ENCODE peak calls at places on chromosomes 12 and 14, in nine cellular contexts. V is hepatocyte, K is neural progenitor cell, H is PC-3, U is HCT116, L is GM23248, T is MM.1S, W is SK-N-SH, C is GM23338. G is an unnamed sample.
A peak's percentile ranks its signal among the peaks of the same experiment; 100 is the strongest.

GRCh38 chr14:65035049-65035448 is 48.4 kb downstream of the FNTB start:
- DNase-seq in V (no peak), K (no peak), H (no peak), U (no peak), L (no peak), T (no peak), W (peak; percentile 22), C (no peak), G (no peak)

GRCh38 chr14:100012928-100013327 is 52.3 kb upstream of the EVL start:
- DNase-seq in V (no peak), K (no peak), H (no peak), U (no peak), L (no peak), T (no peak), W (no peak), C (no peak), G (no peak)

GRCh38 chr12:57464569-57464968 is 5.0 kb downstream of the GLI1 start:
- DNase-seq in V (no peak), K (no peak), H (no peak), U (no peak), L (no peak), T (no peak), W (no peak), C (no peak), G (no peak)

GRCh38 chr14:37711499-37712475 is 116.4 kb downstream of the TTC6 start:
- DNase-seq in V (peak; percentile 42), K (no peak), H (peak; percentile 11), U (no peak), L (no peak), T (no peak), W (no peak), C (no peak), G (no peak)

GRCh38 chr14:90539496-90539775 is 142.6 kb downstream of the CALM1 start:
- DNase-seq in V (no peak), K (no peak), H (no peak), U (no peak), L (no peak), T (no peak), W (no peak), C (no peak), G (no peak)

GRCh38 chr12:57255916-57256315 is 4.9 kb upstream of the STAC3 start:
- DNase-seq in V (no peak), K (no peak), H (no peak), U (no peak), L (no peak), T (no peak), W (no peak), C (no peak), G (no peak)

GRCh38 chr14:70014696-70015095 is 135.5 kb downstream of the SMOC1 start:
- DNase-seq in V (no peak), K (no peak), H (no peak), U (no peak), L (no peak), T (no peak), W (no peak), C (no peak), G (no peak)

GRCh38 chr14:19920021-19920657 is at the start of gene OR4K5:
- DNase-seq in V (no peak), K (no peak), H (no peak), U (no peak), L (no peak), T (no peak), W (no peak), C (no peak), G (no peak)

GRCh38 chr12:13343380-13343779 is 146.9 kb downstream of the EMP1 start:
- DNase-seq in V (no peak), K (no peak), H (peak; percentile 63), U (peak; percentile 36), L (peak; percentile 56), T (no peak), W (no peak), C (no peak), G (no peak)

DNA sequence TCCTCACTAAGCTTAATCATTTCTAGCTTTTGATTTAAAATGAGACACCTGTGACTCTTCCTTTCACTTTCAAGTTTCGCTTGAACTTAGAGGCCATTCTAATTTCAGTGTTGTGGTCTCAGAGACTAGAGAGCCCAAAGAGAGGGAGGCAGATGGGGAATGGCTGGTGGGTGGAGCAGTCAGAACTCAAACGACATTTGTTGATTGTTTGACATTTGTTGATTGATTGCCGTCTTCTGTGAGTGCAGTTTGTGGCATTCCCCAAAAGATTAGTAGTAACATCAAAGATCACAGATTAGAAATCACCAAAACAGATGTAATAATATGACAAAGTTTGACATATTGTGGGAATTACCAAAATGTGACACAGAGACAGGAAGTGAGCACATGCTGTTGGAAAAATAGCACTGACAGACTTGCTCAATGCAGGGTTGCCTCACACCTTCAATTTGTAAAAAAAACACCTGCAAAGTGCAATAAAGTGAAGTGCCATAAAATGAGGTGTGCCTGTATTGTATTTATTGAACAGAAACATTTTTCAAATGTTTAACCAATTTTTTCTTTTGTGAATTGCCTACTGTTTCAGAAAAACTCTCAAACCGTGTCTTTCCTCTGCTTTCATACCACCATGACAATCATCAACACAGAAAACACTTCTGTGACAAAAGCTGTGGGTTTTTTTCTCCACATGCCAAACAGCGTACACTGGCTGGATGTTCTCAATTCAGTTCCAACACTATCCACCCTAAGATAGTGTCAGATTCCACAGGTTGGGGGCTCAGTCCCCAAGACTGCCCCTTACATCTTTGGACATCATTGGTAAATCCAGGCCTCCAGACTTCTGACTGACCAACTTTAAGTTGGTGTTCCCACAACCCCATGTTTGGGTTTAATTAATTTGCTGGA is 376.3 kb upstream of the RGS6 start:
- DNase-seq in V (peak; percentile 36), K (no peak), H (no peak), U (no peak), L (peak; percentile 36), T (peak; percentile 78), W (no peak), C (no peak), G (peak; percentile 93)
- H3K4me1 ChIP-seq in V (peaks cover 16% of the 10 kb centered on the region), K (no peaks in the 10 kb centered on the region), H (no peaks in the 10 kb centered on the region), U (no peaks in the 10 kb centered on the region), L (peaks cover 22% of the 10 kb centered on the region), T (peaks cover 24% of the 10 kb centered on the region), W (peaks cover 13% of the 10 kb centered on the region), C (no peaks in the 10 kb centered on the region), G (peaks cover 79% of the 10 kb centered on the region)

DNA sequence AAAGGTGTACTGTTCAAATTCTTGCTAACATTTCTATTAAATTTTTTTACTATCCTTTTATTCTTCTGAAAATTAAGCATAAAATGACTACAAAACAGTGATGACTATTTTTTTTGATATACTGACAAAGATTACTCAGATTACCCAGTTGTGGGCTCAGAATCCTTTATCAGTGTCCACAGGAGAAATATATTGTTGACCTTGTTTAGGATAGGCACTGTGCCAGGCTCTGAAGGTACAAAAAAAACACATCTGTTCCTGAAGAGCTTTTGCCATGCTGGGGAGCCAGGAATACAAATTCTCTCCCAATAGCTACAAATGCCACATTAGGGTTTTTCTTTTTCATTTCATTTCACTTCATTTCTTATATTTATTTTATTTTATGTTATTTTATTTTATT is 26.9 kb upstream of the GCH1 start:
- DNase-seq in V (no peak), K (no peak), H (no peak), U (no peak), L (no peak), T (no peak), W (no peak), C (no peak), G (no peak)
- TF ChIP-seq EZH2phosphoT487 in V (no peak), K (no peak), H (no peak), U (no peak), L (no peak), T (no peak), W (no peak), C (no peak), G (no peak)

GRCh38 chr14:66140963-66141362 is 345.2 kb upstream of the CCDC196 start:
- DNase-seq in V (no peak), K (no peak), H (no peak), U (no peak), L (no peak), T (no peak), W (no peak), C (no peak), G (no peak)

GRCh38 chr14:66141733-66142132 is 344.4 kb upstream of the CCDC196 start:
- DNase-seq in V (no peak), K (no peak), H (no peak), U (no peak), L (no peak), T (no peak), W (no peak), C (no peak), G (no peak)

GRCh38 chr14:66139432-66139831 is 346.7 kb upstream of the CCDC196 start:
- DNase-seq in V (no peak), K (no peak), H (no peak), U (no peak), L (no peak), T (no peak), W (no peak), C (no peak), G (no peak)

GRCh38 chr14:66143387-66144112 is 342.6 kb upstream of the CCDC196 start:
- DNase-seq in V (no peak), K (peak; percentile 32), H (no peak), U (no peak), L (no peak), T (no peak), W (no peak), C (no peak), G (no peak)

DNA sequence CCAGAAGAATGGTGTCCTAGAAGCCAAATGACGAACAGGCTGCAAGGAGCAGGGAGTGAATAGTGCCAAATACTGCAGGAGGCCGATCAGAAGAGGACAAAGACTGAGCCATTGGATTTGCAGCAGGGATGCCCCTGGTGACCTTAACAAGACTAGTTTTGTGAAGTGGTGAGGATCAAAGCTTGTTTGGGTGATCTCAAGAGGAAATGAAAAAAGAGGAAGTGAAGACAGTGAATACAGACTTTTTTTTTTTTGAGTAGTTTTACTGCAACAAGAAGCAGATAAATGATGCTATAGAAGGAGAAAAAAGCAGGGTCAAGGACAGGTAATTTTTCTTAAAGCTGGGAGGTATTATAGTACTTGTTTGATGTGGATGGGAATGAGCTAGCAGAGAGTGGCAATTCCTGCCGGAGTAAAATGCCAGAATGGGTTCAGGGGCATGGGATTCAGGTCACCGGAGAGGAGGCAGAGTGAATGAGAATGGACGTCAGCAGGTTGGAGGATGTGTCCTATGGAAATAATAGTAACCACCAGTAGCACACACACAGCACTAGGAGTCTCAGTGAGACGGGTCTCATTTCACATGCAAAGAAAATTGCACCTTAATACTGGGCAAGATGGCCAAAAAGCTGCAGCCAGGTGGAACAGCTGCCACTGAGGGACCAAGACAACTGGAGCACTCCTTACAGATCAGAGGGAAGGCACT is 345.8 kb upstream of the CCDC196 start:
- DNase-seq in V (no peak), K (no peak), H (no peak), U (no peak), L (no peak), T (peak; percentile 31), W (no peak), C (no peak), G (peak; percentile 72)
- H3K4me1 ChIP-seq in V (no peaks in the 10 kb centered on the region), K (peaks cover 12% of the 10 kb centered on the region), H (no peaks in the 10 kb centered on the region), U (no peaks in the 10 kb centered on the region), L (no peaks in the 10 kb centered on the region), T (no peaks in the 10 kb centered on the region), W (no peaks in the 10 kb centered on the region), C (no peaks in the 10 kb centered on the region), G (peaks cover 13% of the 10 kb centered on the region)

DNA sequence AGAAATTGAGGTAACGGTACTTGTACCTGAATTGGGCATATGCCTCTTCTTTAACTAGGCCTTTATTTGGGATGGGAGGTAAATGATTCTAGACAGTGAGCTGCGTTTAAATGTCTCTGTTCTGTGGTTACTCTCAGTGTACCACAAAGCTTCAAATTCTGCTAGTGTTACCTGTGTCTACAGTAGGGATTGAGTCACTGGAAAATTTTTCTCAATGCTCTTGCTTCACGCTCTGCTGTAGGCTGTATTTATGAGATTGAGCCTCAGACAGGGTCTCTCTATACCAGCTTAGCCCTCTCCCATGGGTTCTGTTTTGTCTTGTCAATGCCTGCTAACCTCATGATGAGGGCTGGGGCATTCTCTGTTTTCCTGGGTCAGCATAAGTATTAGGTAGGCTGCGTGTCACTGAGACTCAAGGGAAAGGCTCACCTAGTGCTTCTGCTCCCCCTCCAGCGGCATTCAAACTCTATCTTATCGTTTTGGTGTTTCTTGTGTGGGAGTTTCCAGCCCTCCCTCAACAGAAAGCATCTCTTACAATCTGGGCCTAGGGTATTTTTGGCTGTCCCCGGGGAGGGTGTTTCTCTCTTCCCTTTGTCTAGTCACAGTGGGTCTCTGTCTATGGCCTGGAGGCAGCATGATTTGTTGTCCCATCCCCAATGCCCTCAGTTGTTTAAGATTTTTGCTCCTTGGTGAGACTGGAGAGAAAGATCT is 285.8 kb downstream of the ADGRD1 start:
- DNase-seq in V (no peak), K (no peak), H (no peak), U (no peak), L (no peak), T (no peak), W (no peak), C (no peak), G (no peak)
- TF ChIP-seq EZH2phosphoT487 in V (no peak), K (no peak), H (no peak), U (no peak), L (no peak), T (no peak), W (no peak), C (no peak), G (no peak)